ENCODE peak calls at places on chromosome 12, in eight cellular contexts. T is endothelial cell; E is ureter; H is T-helper 2 cell treated with Interferon-gamma antibody and Interleukin-4, amounts not matched to agents 5 μg/mL and 100 μg/mL, for 36 hours; B is GM18507; C is memory B cell; O is MM.1S; I is AG10803. F is an unnamed sample.
A peak's percentile ranks its signal among the peaks of the same experiment; 100 is the strongest.

GRCh38 chr12:104303538-104304151 is at the start of gene EID3:
- DNase-seq in C (peak; percentile 93), E (peak; percentile 89), I (peak; percentile 82), O (no peak), T (peak; percentile 84), B (peak; percentile 85), H (peak; percentile 94), F (peak; percentile 91)

GRCh38 chr12:110107369-110108281 is 16.5 kb upstream of the IFT81 start:
- DNase-seq in T (no peak), C (no peak), O (no peak), H (no peak), E (peak; percentile 72), B (no peak), I (peak; percentile 90), F (no peak)

GRCh38 chr12:26047401-26048226 is 77.2 kb downstream of the BHLHE41 start:
- DNase-seq in I (no peak), C (no peak), B (no peak), E (no peak), H (no peak), O (no peak), T (no peak), F (no peak)

GRCh38 chr12:14384783-14385638 is 19.5 kb downstream of the ATF7IP start:
- DNase-seq in T (peak; percentile 68), H (peak; percentile 79), O (peak; percentile 55), E (no peak), I (peak; percentile 88), C (peak; percentile 27), B (no peak), F (peak; percentile 63)

GRCh38 chr12:39638178-39638577 is 18.6 kb upstream of the ABCD2 start:
- DNase-seq in T (no peak), B (no peak), C (no peak), I (no peak), E (no peak), H (no peak), O (no peak), F (no peak)

GRCh38 chr12:54560374-54560858 is 11.0 kb downstream of the PDE1B start:
- DNase-seq in C (peak; percentile 65), B (peak; percentile 94), T (peak; percentile 69), E (peak; percentile 92), O (no peak), I (peak; percentile 57), H (peak; percentile 88), F (peak; percentile 93)

GRCh38 chr12:12885060-12885792 is 6.1 kb upstream of the GPRC5A start:
- DNase-seq in H (no peak), T (no peak), C (no peak), I (no peak), O (no peak), E (no peak), B (no peak), F (no peak)

GRCh38 chr12:57585156-57585555 is 5.8 kb upstream of the PIP4K2C start:
- DNase-seq in H (no peak), I (no peak), T (no peak), C (no peak), E (no peak), O (no peak), B (no peak), F (no peak)

GRCh38 chr12:41473441-41473840 is 285.3 kb downstream of the PDZRN4 start:
- DNase-seq in I (no peak), O (peak; percentile 81), E (no peak), T (no peak), B (no peak), H (no peak), C (no peak), F (no peak)

GRCh38 chr12:113254298-113254697 is 33.0 kb downstream of the TPCN1 start:
- DNase-seq in E (no peak), O (no peak), B (no peak), T (no peak), C (no peak), I (no peak), H (no peak), F (no peak)

GRCh38 chr12:24901975-24902461 is 46.9 kb downstream of the BCAT1 start:
- DNase-seq in H (no peak), I (no peak), E (no peak), B (no peak), T (peak; percentile 53), C (no peak), O (no peak), F (no peak)

GRCh38 chr12:118371354-118372282 is 1.1 kb downstream of the TAOK3 start:
- DNase-seq in I (peak; percentile 26), B (no peak), T (peak; percentile 32), H (no peak), E (peak; percentile 51), O (no peak), C (peak; percentile 34), F (no peak)

GRCh38 chr12:101172316-101172715 is 37.7 kb downstream of the SLC5A8 start:
- DNase-seq in T (peak; percentile 46), O (peak; percentile 35), H (no peak), B (no peak), E (no peak), C (no peak), I (peak; percentile 41), F (no peak)

GRCh38 chr12:128763395-128763794 is 60.4 kb downstream of the SLC15A4 start:
- DNase-seq in E (no peak), I (no peak), C (no peak), O (no peak), H (no peak), B (no peak), T (no peak), F (no peak)

GRCh38 chr12:10098762-10099161 is at the start of gene CLEC1A:
- DNase-seq in E (no peak), T (peak; percentile 55), I (peak; percentile 35), C (no peak), H (no peak), O (no peak), B (no peak), F (no peak)

GRCh38 chr12:48118491-48118890 is 673 bp upstream of the PFKM start:
- DNase-seq in I (no peak), O (no peak), E (no peak), B (no peak), H (no peak), T (no peak), C (no peak), F (no peak)

GRCh38 chr12:48078901-48079300 is 27.0 kb downstream of the SENP1 start:
- DNase-seq in I (peak; percentile 70), B (no peak), O (no peak), C (no peak), E (no peak), H (no peak), T (no peak), F (no peak)

GRCh38 chr12:57611810-57612710 is 825 bp downstream of the ARHGEF25 start:
- DNase-seq in H (no peak), B (no peak), C (no peak), O (no peak), T (no peak), E (no peak), I (no peak), F (peak; percentile 90)

GRCh38 chr12:77591959-77592358 is 238.7 kb upstream of the NAV3 start:
- DNase-seq in B (no peak), E (no peak), O (no peak), C (no peak), H (no peak), I (no peak), T (no peak), F (peak; percentile 55)

GRCh38 chr12:29743072-29743471 is 40.7 kb downstream of the TMTC1 start:
- DNase-seq in E (no peak), O (no peak), I (no peak), H (no peak), T (no peak), C (no peak), B (no peak), F (no peak)

GRCh38 chr12:24911284-24911791 is 37.6 kb downstream of the BCAT1 start:
- DNase-seq in B (no peak), E (no peak), I (peak; percentile 86), T (no peak), H (no peak), O (no peak), C (no peak), F (no peak)

GRCh38 chr12:123150273-123150803 is 552 bp downstream of the PITPNM2 start:
- DNase-seq in C (no peak), E (no peak), H (peak; percentile 17), B (peak; percentile 20), I (no peak), T (no peak), O (no peak), F (peak; percentile 48)

GRCh38 chr12:52523825-52524224 is 3.6 kb upstream of the KRT5 start:
- DNase-seq in C (no peak), I (no peak), E (peak; percentile 34), O (no peak), B (no peak), H (no peak), T (peak; percentile 0), F (no peak)

GRCh38 chr12:57127710-57128518 is at the start of gene LRP1:
- DNase-seq in I (peak; percentile 93), T (peak; percentile 73), C (peak; percentile 59), H (peak; percentile 70), B (peak; percentile 48), O (peak; percentile 62), E (peak; percentile 84), F (peak; percentile 94)

GRCh38 chr12:105481906-105482305 is 151.4 kb downstream of the C12orf75 start:
- DNase-seq in H (no peak), O (no peak), E (no peak), T (no peak), C (no peak), I (peak; percentile 88), B (no peak), F (no peak)

GRCh38 chr12:62522984-62523383 is 56.4 kb downstream of the MON2 start:
- DNase-seq in B (no peak), E (no peak), C (no peak), T (no peak), O (no peak), H (no peak), I (peak; percentile 2), F (no peak)

GRCh38 chr12:18462437-18462836 is 201.1 kb downstream of the PIK3C2G start:
- DNase-seq in T (no peak), B (no peak), E (no peak), C (no peak), H (no peak), I (peak; percentile 93), O (no peak), F (no peak)

GRCh38 chr12:99020871-99021270 is 375.8 kb downstream of the APAF1 start:
- DNase-seq in T (no peak), H (no peak), C (no peak), E (no peak), I (no peak), O (no peak), B (no peak), F (no peak)

GRCh38 chr12:18135509-18135908 is 45.5 kb upstream of the RERGL start:
- DNase-seq in I (peak; percentile 31), B (no peak), C (no peak), E (no peak), T (no peak), O (no peak), H (no peak), F (no peak)

GRCh38 chr12:104958946-104959841 is 1.1 kb upstream of the SLC41A2 start:
- DNase-seq in I (peak; percentile 60), C (no peak), H (no peak), B (no peak), O (no peak), E (no peak), T (no peak), F (no peak)

GRCh38 chr12:104792570-104792969 is 165.5 kb downstream of the SLC41A2 start:
- DNase-seq in I (peak; percentile 91), O (no peak), H (no peak), E (no peak), T (no peak), B (no peak), C (no peak), F (peak; percentile 59)

GRCh38 chr12:129520736-129521135 is 383.1 kb downstream of the TMEM132D start:
- DNase-seq in T (no peak), B (no peak), O (no peak), C (no peak), H (no peak), I (no peak), E (no peak), F (no peak)

GRCh38 chr12:116508145-116509121 is 50.7 kb upstream of the MAP1LC3B2 start:
- DNase-seq in B (no peak), O (no peak), E (no peak), I (no peak), H (no peak), C (peak; percentile 36), T (peak; percentile 43), F (no peak)

GRCh38 chr12:26402648-26403047 is 207.3 kb downstream of the SSPN start:
- DNase-seq in T (no peak), I (no peak), C (no peak), H (no peak), B (no peak), E (peak; percentile 63), O (peak; percentile 27), F (peak; percentile 44)